ENCODE peak calls at places on chromosomes 13 and 19, in five cellular contexts. L is transverse colon, N is gastrocnemius medialis, T is body of pancreas, U is stomach. M is an unnamed sample.

GRCh38 chr19:28636706-28637105 is 576.2 kb downstream of the UQCRFS1 start:
- DNase-seq in L (no peak), U (no peak), T (no peak), N (no peak), M (no peak)

GRCh38 chr13:37014609-37015008 is 14.0 kb downstream of the EXOSC8 start:
- DNase-seq in L (no peak), T (no peak), N (no peak), U (no peak), M (no peak)

GRCh38 chr13:41960700-41961697 is at the start of gene VWA8:
- DNase-seq in U (peak; percentile 85), N (peak; percentile 58), L (peak; percentile 87), T (peak; percentile 84), M (peak; percentile 89)

GRCh38 chr19:43124360-43124759 is 41.9 kb upstream of the PSG2 start:
- DNase-seq in N (no peak), T (no peak), L (no peak), U (no peak), M (no peak)

GRCh38 chr19:35399231-35399630 is 28.4 kb downstream of the GPR42 start:
- DNase-seq in N (no peak), T (no peak), U (no peak), L (no peak), M (no peak)

GRCh38 chr13:99432637-99433542 is 68.4 kb upstream of the TM9SF2 start:
- DNase-seq in T (peak; percentile 22), U (peak; percentile 52), L (peak; percentile 62), N (peak; percentile 46), M (peak; percentile 17)

GRCh38 chr13:46339035-46339666 is 47.9 kb downstream of the RUBCNL start:
- DNase-seq in L (peak; percentile 31), T (no peak), N (peak; percentile 5), U (no peak), M (no peak)

GRCh38 chr13:40494513-40494912 is 171.9 kb downstream of the FOXO1 start:
- DNase-seq in N (no peak), L (no peak), T (no peak), U (no peak), M (no peak)

GRCh38 chr13:85729296-85729695 is 69.9 kb downstream of the SLITRK6 start:
- DNase-seq in N (no peak), U (no peak), T (no peak), L (no peak), M (no peak)

GRCh38 chr19:14450168-14450874 is 17.2 kb downstream of the PKN1 start:
- DNase-seq in T (no peak), N (no peak), L (no peak), U (no peak), M (peak; percentile 86)

GRCh38 chr13:77489566-77490337 is 45.8 kb upstream of the SCEL start:
- DNase-seq in N (no peak), U (no peak), T (no peak), L (no peak), M (no peak)

GRCh38 chr13:43877788-43878187 is 1.8 kb downstream of the CCDC122 start:
- DNase-seq in N (no peak), T (no peak), L (no peak), U (no peak), M (no peak)

GRCh38 chr19:10431943-10432735 is 11.8 kb downstream of the PDE4A start:
- DNase-seq in T (peak; percentile 67), L (peak; percentile 86), N (peak; percentile 64), U (peak; percentile 78), M (peak; percentile 77)

GRCh38 chr13:35469781-35470380 is 6.6 kb downstream of the MAB21L1 start:
- DNase-seq in N (no peak), L (no peak), U (no peak), T (no peak), M (no peak)

GRCh38 chr19:1383311-1384084 is at the start of gene NDUFS7:
- DNase-seq in U (peak; percentile 92), L (peak; percentile 91), T (peak; percentile 92), N (peak; percentile 80), M (peak; percentile 97)
- TF ChIP-seq POLR2A in U (no peak), L (peak; percentile 83), T (peak; percentile 62), N (peak; percentile 85), M (peak; percentile 63)

GRCh38 chr19:3819989-3820388 is 33.8 kb upstream of the MATK start:
- DNase-seq in N (no peak), U (no peak), L (no peak), T (no peak), M (no peak)
- TF ChIP-seq POLR2A in N (no peak), U (no peak), L (no peak), T (no peak), M (no peak)

GRCh38 chr19:53007200-53008054 is 6.3 kb upstream of the ERVV-1 start:
- DNase-seq in N (no peak), T (no peak), L (no peak), U (no peak), M (no peak)

GRCh38 chr19:53002479-53002878 is 11.2 kb upstream of the ERVV-1 start:
- DNase-seq in T (no peak), U (no peak), L (no peak), N (no peak), M (no peak)

GRCh38 chr19:53008061-53008778 is 5.5 kb upstream of the ERVV-1 start:
- DNase-seq in U (no peak), T (no peak), L (no peak), N (no peak), M (no peak)

GRCh38 chr19:53004242-53004641 is 9.5 kb upstream of the ERVV-1 start:
- DNase-seq in L (no peak), U (no peak), N (no peak), T (no peak), M (no peak)
- TF ChIP-seq POLR2A in L (no peak), U (no peak), N (no peak), T (no peak), M (no peak)

GRCh38 chr13:33032037-33032625 is 15.9 kb downstream of the KL start:
- DNase-seq in N (no peak), T (no peak), L (no peak), U (no peak), M (no peak)

GRCh38 chr13:33034061-33034460 is 17.8 kb downstream of the KL start:
- DNase-seq in L (no peak), U (no peak), N (no peak), T (no peak), M (no peak)

GRCh38 chr13:33031277-33031676 is 15.1 kb downstream of the KL start:
- DNase-seq in U (no peak), N (no peak), L (no peak), T (no peak), M (no peak)

GRCh38 chr13:33034897-33035296 is 18.7 kb downstream of the KL start:
- DNase-seq in U (no peak), L (no peak), T (no peak), N (no peak), M (no peak)

GRCh38 chr13:33033361-33033812 is 17.2 kb downstream of the KL start:
- DNase-seq in T (no peak), U (no peak), L (no peak), N (no peak), M (no peak)
- TF ChIP-seq POLR2A in T (no peak), U (no peak), L (no peak), N (no peak), M (no peak)

M was measured in erythroblast.